ENCODE peak calls at places on chromosomes 16 and 17, in seven cellular contexts. S is NCI-H510A treated with DMSO at 0.1 percent for 48 hours; U is stromal cell of bone marrow; O is effector CD4-positive, alpha-beta T cell; V is MV-4-11; D is activated CD4-positive, alpha-beta memory T cell treated with anti-CD3 and anti-CD28 coated beads for 36 hours; H is amniotic stem cell. W is an unnamed sample.

GRCh38 chr17:77416096-77416713 is 275.4 kb downstream of the SEC14L1 start:
- DNase-seq in S (no peak), U (no peak), O (no peak), V (no peak), D (no peak), H (no peak), W (no peak)

GRCh38 chr17:45131616-45132301 is 556 bp downstream of the PLCD3 start:
- DNase-seq in S (no peak), U (no peak), O (peak), V (no peak), D (peak), H (no peak), W (peak)

GRCh38 chr16:55044366-55044975 is 113.8 kb downstream of the IRX5 start:
- DNase-seq in S (no peak), U (no peak), O (no peak), V (no peak), D (no peak), H (no peak), W (no peak)

GRCh38 chr16:62644030-62644812 is 608.0 kb upstream of the CDH8 start:
- DNase-seq in S (no peak), U (no peak), O (no peak), V (no peak), D (no peak), H (no peak), W (no peak)

GRCh38 chr16:89331371-89332109 is 114.0 kb downstream of the ZNF778 start:
- DNase-seq in S (no peak), U (no peak), O (no peak), V (no peak), D (no peak), H (no peak), W (no peak)

GRCh38 chr17:78263063-78263735 is 31.8 kb downstream of the TMEM235 start:
- DNase-seq in S (no peak), U (no peak), O (no peak), V (peak), D (peak), H (no peak), W (no peak)

GRCh38 chr17:81040791-81041337 is 5.9 kb downstream of the BAIAP2 start:
- DNase-seq in S (no peak), U (no peak), O (no peak), V (peak), D (peak), H (no peak), W (peak)

GRCh38 chr17:73391331-73392265 is 79.8 kb upstream of the CDC42EP4 start:
- DNase-seq in S (no peak), U (no peak), O (no peak), V (no peak), D (no peak), H (no peak), W (no peak)

GRCh38 chr17:700504-701094 is 14.0 kb downstream of the VPS53 start:
- DNase-seq in S (peak), U (no peak), O (peak), V (peak), D (no peak), H (no peak), W (peak)

GRCh38 chr16:85947511-85948509 is 48.8 kb downstream of the IRF8 start:
- DNase-seq in S (no peak), U (no peak), O (no peak), V (peak), D (peak), H (no peak), W (no peak)

GRCh38 chr17:29589524-29590260 is at the start of gene GIT1:
- DNase-seq in S (peak), U (peak), O (peak), V (peak), D (peak), H (peak), W (peak)

GRCh38 chr16:57592591-57593003 is 35.8 kb upstream of the ADGRG1 start:
- DNase-seq in S (no peak), U (no peak), O (peak), V (peak), D (peak), H (no peak), W (no peak)

W was measured in NCI-H82.